ENCODE peak calls at places on chromosome 22, in five cellular contexts. A is suprapubic skin; X is brain microvascular endothelial cell; G is activated gamma-delta T cell; Z is activated CD8-positive, alpha-beta memory T cell treated with anti-CD3 and anti-CD28 coated beads, Interleukin-2, amount 50 U/mL, for 48 hours. E is an unnamed sample.

GRCh38 chr22:38080847-38081635 is 2.9 kb downstream of the SLC16A8 start:
- DNase-seq in G (no peak), Z (no peak), A (no peak), X (no peak), E (peak)

GRCh38 chr22:21587803-21588611 is 20.5 kb downstream of the UBE2L3 start:
- DNase-seq in G (no peak), X (no peak), Z (peak), A (no peak), E (no peak)

GRCh38 chr22:27105142-27106025 is 448.0 kb downstream of the MIAT start:
- DNase-seq in A (no peak), X (peak), G (no peak), Z (no peak), E (no peak)

GRCh38 chr22:46634011-46634699 is 14.0 kb downstream of the GRAMD4 start:
- DNase-seq in X (no peak), A (no peak), G (no peak), Z (no peak), E (no peak)

GRCh38 chr22:47032956-47033647 is 270.7 kb downstream of the TBC1D22A start:
- DNase-seq in A (no peak), Z (no peak), X (no peak), G (no peak), E (no peak)

GRCh38 chr22:36727110-36727509 is 23.6 kb upstream of the CACNG2 start:
- DNase-seq in A (peak), X (no peak), G (no peak), Z (no peak), E (no peak)

GRCh38 chr22:26428515-26429457 is at the start of gene ASPHD2:
- DNase-seq in G (peak), X (peak), Z (peak), A (no peak), E (peak)

GRCh38 chr22:32780726-32781310 is 20.7 kb upstream of the TIMP3 start:
- DNase-seq in Z (no peak), G (no peak), A (no peak), X (no peak), E (no peak)

GRCh38 chr22:23159287-23159622 is 14.0 kb downstream of the RAB36 start:
- DNase-seq in Z (no peak), X (no peak), A (no peak), G (no peak), E (no peak)

GRCh38 chr22:41532908-41533825 is 11.1 kb downstream of the POLR3H start:
- DNase-seq in A (no peak), Z (peak), G (no peak), X (peak), E (peak)

GRCh38 chr22:30224161-30224857 is 22.2 kb downstream of the LIF start:
- DNase-seq in A (no peak), G (no peak), Z (no peak), X (no peak), E (no peak)

GRCh38 chr22:20524004-20524481 is 16.6 kb downstream of the MED15 start:
- DNase-seq in X (no peak), Z (no peak), G (no peak), A (no peak), E (peak)

GRCh38 chr22:49904040-49904369 is 14.2 kb downstream of the ALG12 start:
- DNase-seq in X (no peak), A (no peak), Z (no peak), G (no peak), E (no peak)

GRCh38 chr22:31055322-31056159 is 25.6 kb upstream of the SMTN start:
- DNase-seq in A (peak), Z (no peak), X (peak), G (no peak), E (peak)